ENCODE peak calls at places on chromosomes 1 and 21, in six cellular contexts. Y is coronary artery, Z is heart right ventricle, A is hepatocyte, K is tibial artery, C is IMR-90. T is an unnamed sample.

GRCh38 chr1:66316464-66317155 is 217.3 kb upstream of the SGIP1 start:
- DNase-seq in Z (no peak), C (peak; percentile 23), K (no peak), Y (no peak), A (no peak), T (no peak)

GRCh38 chr21:15209224-15209623 is 144.4 kb upstream of the NRIP1 start:
- DNase-seq in C (no peak), Z (no peak), K (no peak), A (no peak), Y (no peak), T (no peak)

GRCh38 chr1:198934901-198935301 is 296.1 kb downstream of the PTPRC start:
- DNase-seq in C (peak; percentile 51), K (no peak), A (no peak), Z (no peak), Y (no peak), T (peak; percentile 55)

GRCh38 chr1:94787676-94788075 is 32.5 kb upstream of the SLC44A3 start:
- DNase-seq in Z (no peak), K (no peak), A (no peak), Y (no peak), C (no peak), T (no peak)

GRCh38 chr1:113998361-113998760 is 19.1 kb downstream of the OLFML3 start:
- DNase-seq in A (peak; percentile 32), Y (no peak), Z (no peak), C (peak; percentile 15), K (no peak), T (no peak)

GRCh38 chr1:61318319-61319125 is 236.2 kb downstream of the NFIA start:
- DNase-seq in A (peak; percentile 28), K (no peak), C (peak; percentile 59), Z (no peak), Y (no peak), T (peak; percentile 88)

GRCh38 chr1:243287652-243288051 is 31.8 kb downstream of the SDCCAG8 start:
- DNase-seq in Y (no peak), A (no peak), K (no peak), Z (no peak), C (peak; percentile 93), T (peak; percentile 92)

GRCh38 chr1:30417001-30417700 is 306.2 kb downstream of the MATN1 start:
- DNase-seq in Z (no peak), Y (peak; percentile 61), A (no peak), K (no peak), C (no peak), T (no peak)

GRCh38 chr1:14261395-14261794 is 337.1 kb upstream of the KAZN start:
- DNase-seq in C (no peak), A (no peak), Z (no peak), K (no peak), Y (no peak), T (no peak)

GRCh38 chr1:16183157-16183556 is 27.3 kb upstream of the EPHA2 start:
- DNase-seq in K (no peak), Y (no peak), A (peak; percentile 34), C (peak; percentile 78), Z (no peak), T (peak; percentile 99)

GRCh38 chr1:183058835-183059234 is 35.6 kb downstream of the LAMC1 start:
- DNase-seq in K (no peak), A (no peak), Y (no peak), Z (no peak), C (peak; percentile 42), T (peak; percentile 23)

GRCh38 chr1:10724948-10725852 is 71.2 kb downstream of the CASZ1 start:
- DNase-seq in Y (no peak), C (peak; percentile 8), A (peak; percentile 37), K (peak; percentile 89), Z (peak; percentile 72), T (no peak)

GRCh38 chr1:10726355-10726754 is 70.1 kb downstream of the CASZ1 start:
- DNase-seq in C (no peak), A (no peak), K (peak; percentile 72), Y (no peak), Z (peak; percentile 80), T (no peak)

GRCh38 chr1:10730985-10731384 is 65.5 kb downstream of the CASZ1 start:
- DNase-seq in Z (no peak), Y (no peak), A (peak; percentile 77), C (peak; percentile 69), K (no peak), T (peak; percentile 92)

GRCh38 chr1:10728595-10729410 is 67.6 kb downstream of the CASZ1 start:
- DNase-seq in Z (no peak), K (no peak), A (no peak), Y (no peak), C (no peak), T (no peak)

GRCh38 chr1:10727703-10728348 is 68.6 kb downstream of the CASZ1 start:
- DNase-seq in K (no peak), Z (peak; percentile 60), C (no peak), A (no peak), Y (no peak), T (no peak)
- H3K4me3 ChIP-seq in K (no peak overlapping the region), Z (no peak overlapping the region), C (no peak overlapping the region), A (no peak overlapping the region), Y (no peak overlapping the region), T (no peak overlapping the region)

GRCh38 chr1:3656450-3657095 is 4.3 kb downstream of the TP73 start:
- DNase-seq in Z (no peak), A (no peak), K (no peak), C (no peak), Y (no peak), T (no peak)

GRCh38 chr1:3652538-3653285 is 396 bp downstream of the TP73 start:
- DNase-seq in Z (no peak), Y (no peak), A (no peak), C (no peak), K (no peak), T (no peak)

GRCh38 chr1:3653286-3653618 is 936 bp downstream of the TP73 start:
- DNase-seq in C (no peak), Z (no peak), K (no peak), A (no peak), Y (no peak), T (no peak)

GRCh38 chr1:3657096-3657475 is 4.8 kb downstream of the TP73 start:
- DNase-seq in Y (no peak), A (no peak), Z (no peak), C (no peak), K (no peak), T (no peak)

GRCh38 chr1:3654549-3655281 is 2.4 kb downstream of the TP73 start:
- DNase-seq in A (no peak), K (peak; percentile 39), C (no peak), Z (no peak), Y (no peak), T (no peak)
- H3K4me3 ChIP-seq in A (no peak overlapping the region), K (no peak overlapping the region), C (no peak overlapping the region), Z (no peak overlapping the region), Y (no peak overlapping the region), T (no peak overlapping the region)

DNA sequence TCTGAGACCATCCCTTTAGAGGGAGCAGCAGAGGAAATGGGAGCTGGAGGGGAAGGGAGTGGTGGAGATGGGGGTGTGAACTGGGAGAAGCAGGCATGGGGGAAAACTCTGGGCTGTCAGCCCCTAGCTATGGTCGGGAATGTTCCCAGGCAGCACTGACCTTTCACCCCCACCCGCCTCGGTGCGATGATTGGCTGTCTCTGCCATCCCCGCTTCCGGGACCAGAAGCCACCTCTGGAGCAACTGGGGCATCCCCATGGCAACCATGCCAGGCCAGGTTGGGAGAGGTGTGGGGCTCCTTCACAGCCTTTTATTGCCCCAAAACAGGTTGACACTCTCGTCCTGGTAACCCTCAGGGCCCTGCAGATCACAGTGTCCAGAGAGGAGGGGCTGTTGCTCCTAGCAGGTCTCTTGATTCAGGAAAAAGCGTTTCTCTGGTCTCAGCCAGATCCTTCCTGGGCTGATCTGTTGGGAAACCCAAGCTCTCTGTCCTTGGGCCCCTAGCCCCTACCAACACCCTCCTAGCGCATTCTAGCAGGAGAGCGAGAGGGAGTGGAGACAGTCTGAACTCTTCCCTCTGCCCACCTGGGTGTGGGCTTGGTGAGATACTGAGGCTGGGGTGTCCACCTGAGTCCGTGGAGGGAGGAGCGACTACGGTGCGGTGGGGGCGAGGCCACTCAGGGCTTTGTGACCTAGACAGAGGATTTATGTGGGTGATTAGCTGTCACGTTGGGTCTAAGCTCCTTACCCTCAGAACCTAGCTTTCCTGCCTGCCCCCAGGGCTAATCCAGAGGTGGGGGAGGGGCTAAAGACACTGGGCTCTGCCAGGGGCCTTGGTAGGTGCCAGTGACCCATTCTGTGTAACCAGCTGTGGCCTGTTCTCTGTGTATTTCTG is 12.2 kb upstream of the SLC6A9 start:
- DNase-seq in C (no peak), Z (no peak), K (peak; percentile 53), Y (no peak), A (no peak), T (no peak)
- H3K4me3 ChIP-seq in C (no peak overlapping the region), Z (no peak overlapping the region), K (no peak overlapping the region), Y (no peak overlapping the region), A (no peak overlapping the region), T (no peak overlapping the region)

GRCh38 chr1:8070381-8070811 is 44.3 kb upstream of the ERRFI1 start:
- DNase-seq in Y (no peak), C (no peak), K (no peak), A (peak; percentile 77), Z (no peak), T (peak; percentile 97)
- H3K4me3 ChIP-seq in Y (no peak overlapping the region), C (no peak overlapping the region), K (no peak overlapping the region), A (no peak overlapping the region), Z (no peak overlapping the region), T (peak overlapping the region; percentile 0)

GRCh38 chr1:207890136-207890738 is 20.7 kb downstream of the CD34 start:
- DNase-seq in K (peak; percentile 86), Y (peak; percentile 84), Z (peak; percentile 76), C (peak; percentile 67), A (no peak), T (peak; percentile 35)
- H3K4me3 ChIP-seq in K (peak overlapping the region; percentile 9), Y (peak overlapping the region; percentile 39), Z (no peak overlapping the region), C (peak overlapping the region; percentile 2), A (no peak overlapping the region), T (no peak overlapping the region)

GRCh38 chr1:209936125-209936524 is 1.9 kb upstream of the SYT14 start:
- DNase-seq in K (no peak), Y (no peak), Z (no peak), C (no peak), A (no peak), T (no peak)

GRCh38 chr1:209937996-209938959 is at the start of gene SYT14:
- DNase-seq in C (peak; percentile 25), A (peak; percentile 61), Z (no peak), Y (no peak), K (no peak), T (peak; percentile 10)
- H3K4me3 ChIP-seq in C (peak within 1 kb of the TSS; percentile 61), A (peak within 1 kb of the TSS; percentile 62), Z (no peak within 1 kb of the TSS), Y (peak within 1 kb of the TSS; percentile 60), K (no peak within 1 kb of the TSS), T (no peak within 1 kb of the TSS)

GRCh38 chr1:208601569-208601968 is 357.4 kb upstream of the PLXNA2 start:
- DNase-seq in Y (no peak), C (no peak), A (no peak), Z (no peak), K (no peak), T (no peak)
- H3K4me3 ChIP-seq in Y (no peak overlapping the region), C (no peak overlapping the region), A (no peak overlapping the region), Z (no peak overlapping the region), K (no peak overlapping the region), T (no peak overlapping the region)